ENCODE peak calls at places on chromosomes 4 and X, in six cellular contexts. V is COR-L47; D is AG08396; Q is activated T-helper 1 cell treated with anti-CD3 and anti-CD28 coated beads, Interleukin-2, amount 50 U/mL, for 16 hours; R is neuronal stem cell; O is skeletal muscle cell. Y is an unnamed sample.
A peak's percentile ranks its signal among the peaks of the same experiment; 100 is the strongest.

GRCh38 chrX:20294284-20294683 is 27.6 kb upstream of the RPS6KA3 start:
- DNase-seq in R (no peak), O (no peak), D (no peak), V (no peak), Q (no peak), Y (no peak)

GRCh38 chr4:8608714-8609391 is 16.3 kb downstream of the CPZ start:
- DNase-seq in R (no peak), Q (no peak), D (no peak), O (no peak), V (no peak), Y (no peak)

GRCh38 chr4:157887316-157887715 is 285.5 kb downstream of the GASK1B start:
- DNase-seq in V (no peak), R (no peak), O (no peak), Q (no peak), D (no peak), Y (no peak)

GRCh38 chr4:176271749-176272148 is 2.7 kb upstream of the ASB5 start:
- DNase-seq in Q (no peak), O (peak; percentile 52), R (no peak), V (no peak), D (no peak), Y (no peak)

GRCh38 chr4:101678180-101678579 is 112.3 kb upstream of the BANK1 start:
- DNase-seq in V (no peak), Q (no peak), R (no peak), O (no peak), D (no peak), Y (no peak)

GRCh38 chr4:42398448-42399355 is 1.4 kb downstream of the SHISA3 start:
- DNase-seq in O (no peak), V (no peak), Q (no peak), D (no peak), R (peak; percentile 57), Y (no peak)

GRCh38 chr4:8913858-8914460 is 42.3 kb upstream of the HMX1 start:
- DNase-seq in O (no peak), R (no peak), Q (no peak), V (no peak), D (peak; percentile 4), Y (no peak)

GRCh38 chr4:42420120-42420519 is 22.8 kb downstream of the SHISA3 start:
- DNase-seq in D (no peak), O (no peak), R (no peak), Q (no peak), V (no peak), Y (no peak)

GRCh38 chr4:183182873-183183725 is 84.0 kb downstream of the WWC2 start:
- DNase-seq in D (peak; percentile 24), V (peak; percentile 78), O (peak; percentile 62), R (peak; percentile 67), Q (peak; percentile 8), Y (peak; percentile 99)

GRCh38 chr4:7299051-7299907 is 106.9 kb downstream of the SORCS2 start:
- DNase-seq in Q (no peak), D (no peak), R (peak; percentile 85), O (no peak), V (no peak), Y (no peak)

GRCh38 chrX:130994671-130995070 is 63.5 kb upstream of the ARHGAP36 start:
- DNase-seq in V (peak; percentile 2), D (peak; percentile 8), Q (no peak), R (peak; percentile 9), O (no peak), Y (no peak)

GRCh38 chrX:55142206-55142918 is 53.5 kb downstream of the PAGE2 start:
- DNase-seq in O (no peak), Q (no peak), R (no peak), D (no peak), V (no peak), Y (no peak)

GRCh38 chrX:22343192-22343591 is 70.5 kb downstream of the CBLL2 start:
- DNase-seq in R (no peak), O (no peak), V (no peak), D (no peak), Q (no peak), Y (no peak)

GRCh38 chr4:181821039-181822004 is 421.9 kb upstream of the TENM3 start:
- DNase-seq in D (no peak), V (no peak), Q (no peak), R (peak; percentile 14), O (no peak), Y (no peak)

GRCh38 chrX:123481908-123482873 is 250.7 kb downstream of the THOC2 start:
- DNase-seq in R (peak; percentile 21), V (no peak), O (peak; percentile 29), Q (no peak), D (peak; percentile 7), Y (no peak)

GRCh38 chr4:183504930-183505555 is at the start of gene ING2:
- DNase-seq in O (peak; percentile 26), Q (no peak), R (no peak), V (peak; percentile 78), D (peak; percentile 87), Y (no peak)

GRCh38 chr4:1167244-1167949 is 5.0 kb downstream of the SPON2 start:
- DNase-seq in R (peak; percentile 77), Q (peak; percentile 65), D (peak; percentile 79), V (peak; percentile 96), O (peak; percentile 57), Y (peak; percentile 85)

GRCh38 chr4:6141554-6141953 is 58.8 kb downstream of the JAKMIP1 start:
- DNase-seq in V (no peak), R (no peak), Q (no peak), O (no peak), D (no peak), Y (no peak)

GRCh38 chrX:44974462-44974861 is 101.5 kb downstream of the KDM6A start:
- DNase-seq in O (no peak), R (no peak), D (peak; percentile 17), V (no peak), Q (no peak), Y (no peak)

GRCh38 chrX:40166582-40166981 is 68.8 kb upstream of the BCOR start:
- DNase-seq in Q (no peak), O (no peak), V (no peak), R (no peak), D (peak; percentile 41), Y (no peak)

GRCh38 chr4:13700196-13701140 is 72.9 kb upstream of the BOD1L1 start:
- DNase-seq in Q (no peak), O (peak; percentile 81), R (no peak), D (no peak), V (no peak), Y (no peak)

Y was measured in iPS DF 19.7.